ENCODE peak calls at places on chromosomes 7 and 10, in four cellular contexts. M is MM.1S, D is hepatocyte, E is mammary epithelial cell. Y is an unnamed sample.

GRCh38 chr10:119301397-119301796 is 94.0 kb downstream of the GRK5 start:
- DNase-seq in M (no peak), D (no peak), E (no peak), Y (no peak)

GRCh38 chr10:124557648-124558338 is 96.2 kb downstream of the LHPP start:
- DNase-seq in M (no peak), D (no peak), E (no peak), Y (no peak)

GRCh38 chr7:137943132-137943551 is 58.7 kb downstream of the CREB3L2 start:
- DNase-seq in M (no peak), D (peak), E (no peak), Y (no peak)

GRCh38 chr7:137331378-137331777 is 12.2 kb downstream of the PTN start:
- DNase-seq in M (no peak), D (no peak), E (no peak), Y (no peak)

GRCh38 chr10:133013478-133013877 is 71.1 kb upstream of the CFAP46 start:
- DNase-seq in M (no peak), D (no peak), E (no peak), Y (no peak)

GRCh38 chr7:142348100-142348499 is 90.2 kb upstream of the PRSS58 start:
- DNase-seq in M (no peak), D (no peak), E (no peak), Y (no peak)

GRCh38 chr7:83130191-83130590 is 32.5 kb downstream of the PCLO start:
- DNase-seq in M (no peak), D (no peak), E (no peak), Y (no peak)

GRCh38 chr7:80703272-80703671 is 64.8 kb downstream of the CD36 start:
- DNase-seq in M (no peak), D (no peak), E (no peak), Y (no peak)

GRCh38 chr7:134019251-134019650 is 107.9 kb upstream of the LRGUK start:
- DNase-seq in M (no peak), D (no peak), E (no peak), Y (no peak)
- H3K4me2 ChIP-seq in M (no peak), D (no peak), E (no peak), Y (no peak)

GRCh38 chr10:90857635-90858488 is at the start of gene HTR7:
- DNase-seq in M (peak), D (peak), E (peak), Y (no peak)

GRCh38 chr10:90855126-90855525 is 2.7 kb downstream of the HTR7 start:
- DNase-seq in M (no peak), D (no peak), E (peak), Y (no peak)

GRCh38 chr10:90856261-90856660 is 1.6 kb downstream of the HTR7 start:
- DNase-seq in M (no peak), D (no peak), E (peak), Y (no peak)

GRCh38 chr10:90858489-90858968 is 690 bp upstream of the HTR7 start:
- DNase-seq in M (no peak), D (no peak), E (no peak), Y (no peak)

GRCh38 chr10:90856964-90857634 is 740 bp downstream of the HTR7 start:
- DNase-seq in M (no peak), D (no peak), E (peak), Y (no peak)
- TF ChIP-seq EZH2 in M (no peak), D (peak), E (no peak), Y (no peak)

GRCh38 chr10:70492786-70493659 is 14.5 kb downstream of the PALD1 start:
- DNase-seq in M (no peak), D (no peak), E (peak), Y (peak)
- H3K4me2 ChIP-seq in M (peak), D (no peak), E (no peak), Y (no peak)

GRCh38 chr7:129780257-129781127 is 169.0 kb downstream of the NRF1 start:
- DNase-seq in M (peak), D (peak), E (peak), Y (peak)
- TF ChIP-seq EZH2 in M (no peak), D (peak), E (no peak), Y (no peak)

GRCh38 chr7:130476287-130477001 is 15.4 kb upstream of the MEST start:
- DNase-seq in M (peak), D (no peak), E (peak), Y (no peak)

GRCh38 chr7:130473289-130473688 is 18.6 kb upstream of the MEST start:
- DNase-seq in M (no peak), D (no peak), E (no peak), Y (no peak)

GRCh38 chr7:130468612-130469011 is 23.3 kb upstream of the MEST start:
- DNase-seq in M (no peak), D (no peak), E (no peak), Y (no peak)

GRCh38 chr7:130471974-130472373 is 19.9 kb upstream of the MEST start:
- DNase-seq in M (no peak), D (no peak), E (no peak), Y (no peak)

GRCh38 chr7:130473877-130474276 is 18.0 kb upstream of the MEST start:
- DNase-seq in M (no peak), D (no peak), E (no peak), Y (no peak)
- H3K4me2 ChIP-seq in M (no peak), D (no peak), E (no peak), Y (no peak)

GRCh38 chr7:150733734-150734095 is 3.5 kb upstream of the GIMAP5 start:
- DNase-seq in M (no peak), D (no peak), E (no peak), Y (no peak)

GRCh38 chr7:150734293-150734692 is 2.9 kb upstream of the GIMAP5 start:
- DNase-seq in M (no peak), D (no peak), E (no peak), Y (no peak)

GRCh38 chr7:150735596-150736358 is 1.4 kb upstream of the GIMAP5 start:
- DNase-seq in M (no peak), D (no peak), E (no peak), Y (no peak)

GRCh38 chr7:150731916-150732315 is 5.3 kb upstream of the GIMAP5 start:
- DNase-seq in M (no peak), D (no peak), E (no peak), Y (no peak)

GRCh38 chr7:150732786-150733733 is 4.2 kb upstream of the GIMAP5 start:
- DNase-seq in M (no peak), D (no peak), E (no peak), Y (no peak)
- TF ChIP-seq EZH2 in M (no peak), D (no peak), E (no peak), Y (no peak)

GRCh38 chr10:24435374-24435773 is 226.4 kb downstream of the KIAA1217 start:
- DNase-seq in M (no peak), D (no peak), E (peak), Y (peak)
- H3K4me2 ChIP-seq in M (no peak), D (no peak), E (peak), Y (peak)

DNA sequence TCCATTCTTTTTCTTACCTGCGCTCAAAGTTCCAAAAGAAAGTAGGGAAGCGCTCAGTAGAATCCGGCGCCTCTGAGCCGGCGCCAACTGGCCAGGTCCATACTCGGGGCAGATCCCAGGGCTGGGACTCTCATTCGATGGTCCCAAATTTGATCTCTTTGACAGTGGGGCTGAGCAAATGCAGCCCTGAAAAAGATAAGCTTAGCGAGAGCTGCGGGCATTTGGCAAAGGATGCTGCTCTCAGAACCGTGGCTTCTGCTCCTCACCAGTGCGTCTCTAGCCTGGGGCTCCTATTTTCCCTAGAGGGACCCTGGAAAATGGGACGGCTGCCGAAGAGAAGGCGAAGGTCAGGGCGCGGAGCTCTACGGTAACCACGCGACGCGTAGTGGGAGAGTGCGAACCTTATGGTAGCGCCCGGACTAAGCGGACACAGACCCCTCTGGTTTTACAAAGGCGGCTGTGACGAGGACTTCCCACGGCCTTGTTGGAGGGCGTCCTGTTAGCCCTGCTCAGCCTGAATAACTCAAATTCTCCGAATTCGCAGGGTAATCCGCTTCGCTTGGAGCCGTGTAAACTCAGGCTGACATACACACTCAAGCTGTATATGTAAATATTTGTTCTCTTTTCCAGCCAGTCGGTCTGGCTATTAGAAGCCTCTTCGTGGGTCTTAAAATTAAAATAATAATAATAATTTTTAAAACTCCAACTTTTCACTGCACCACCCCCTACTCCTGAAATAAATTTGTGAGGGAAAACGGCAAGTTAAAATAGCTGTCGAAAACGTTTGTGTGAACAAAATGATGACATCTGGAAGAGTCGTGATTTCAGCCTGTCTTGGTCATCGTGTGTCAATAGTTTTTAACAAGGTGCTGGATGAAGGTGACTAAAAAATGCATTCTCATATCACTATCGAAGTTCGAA is 856 bp upstream of the TBX20 start:
- DNase-seq in M (no peak), D (peak), E (no peak), Y (no peak)
- TF ChIP-seq EZH2 in M (no peak), D (peak), E (peak), Y (no peak)

GRCh38 chr7:2271273-2272026 is 29.4 kb downstream of the NUDT1 start:
- DNase-seq in M (no peak), D (no peak), E (no peak), Y (no peak)

GRCh38 chr7:2266911-2267310 is 24.9 kb downstream of the NUDT1 start:
- DNase-seq in M (no peak), D (no peak), E (peak), Y (no peak)

GRCh38 chr7:2270495-2270894 is 28.5 kb downstream of the NUDT1 start:
- DNase-seq in M (no peak), D (no peak), E (no peak), Y (no peak)

GRCh38 chr7:2272031-2272430 is 30.0 kb downstream of the NUDT1 start:
- DNase-seq in M (no peak), D (no peak), E (no peak), Y (no peak)

DNA sequence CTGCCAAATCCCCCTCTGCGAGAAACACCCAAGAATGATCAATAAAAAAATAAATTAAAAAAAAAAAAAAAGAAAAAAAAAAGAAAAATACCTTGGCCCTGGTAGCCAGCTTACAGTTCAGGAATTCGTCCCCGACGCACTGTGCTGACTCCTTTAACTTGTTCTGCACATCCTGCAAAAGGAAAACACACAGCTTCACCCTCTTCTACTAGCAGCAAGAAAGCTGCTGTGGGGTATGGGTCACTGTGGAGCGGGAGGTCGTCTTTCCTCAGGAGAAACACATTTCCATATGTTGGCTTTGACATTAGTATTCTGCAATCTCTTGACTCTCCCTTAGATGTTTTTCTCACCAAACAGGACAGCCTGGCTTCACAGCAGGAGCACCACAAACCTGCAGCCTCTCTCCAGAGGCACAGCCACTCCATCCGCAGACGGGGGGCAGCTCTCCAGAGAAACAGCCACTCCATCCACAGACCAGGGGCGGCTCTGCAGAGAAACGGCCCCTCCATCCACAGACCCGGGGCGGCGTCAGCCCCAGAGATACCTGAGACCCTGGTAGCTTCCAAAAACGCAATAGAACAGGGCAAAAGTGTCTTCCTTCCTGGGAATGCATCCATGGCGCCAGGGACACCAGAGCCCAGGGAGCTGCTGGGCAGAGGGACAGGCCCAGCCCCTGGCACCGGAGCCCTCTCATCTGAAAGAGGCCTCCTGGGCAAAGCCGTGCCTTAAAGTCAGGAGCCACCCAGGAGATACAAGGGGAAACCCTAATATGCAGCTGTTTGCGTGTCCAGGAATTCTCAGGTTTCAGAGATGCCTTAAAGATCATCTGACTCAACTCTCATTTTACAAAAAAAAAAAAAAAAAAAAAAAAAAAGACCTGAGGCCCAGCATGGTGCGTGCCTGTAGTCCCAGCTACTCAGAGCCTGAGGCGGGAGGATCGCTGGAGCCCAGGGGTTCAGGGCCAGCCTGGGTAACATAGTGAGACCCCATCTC is 27.7 kb downstream of the NUDT1 start:
- DNase-seq in M (no peak), D (no peak), E (no peak), Y (no peak)
- H3K4me2 ChIP-seq in M (no peak), D (peak), E (no peak), Y (no peak)

GRCh38 chr7:122299624-122299934 is 5.0 kb downstream of the FEZF1 start:
- DNase-seq in M (no peak), D (no peak), E (no peak), Y (no peak)
- TF ChIP-seq EZH2 in M (no peak), D (no peak), E (no peak), Y (no peak)

Y was measured in keratinocyte.